ENCODE peak calls at places on chromosome 13, in eight cellular contexts. E is pancreas, F is cardiac fibroblast, B is tibial nerve, U is OCI-LY7, T is thoracic aorta, D is kidney, W is fibroblast of lung. A is an unnamed sample.

GRCh38 chr13:105135852-105136251 is 1399.6 kb downstream of the EFNB2 start:
- DNase-seq in T (no peak), U (no peak), F (no peak), W (no peak), D (no peak), B (no peak), E (no peak), A (no peak)

GRCh38 chr13:77150651-77151050 is 123.7 kb upstream of the FBXL3 start:
- DNase-seq in T (no peak), W (peak), F (no peak), B (no peak), D (no peak), E (no peak), U (no peak), A (no peak)

GRCh38 chr13:31786011-31786410 is 46.7 kb downstream of the RXFP2 start:
- DNase-seq in E (no peak), U (no peak), D (no peak), F (no peak), B (peak), W (no peak), T (no peak), A (no peak)

GRCh38 chr13:77300176-77301141 is 26.4 kb downstream of the MYCBP2 start:
- DNase-seq in E (no peak), B (no peak), F (peak), D (no peak), W (peak), U (peak), T (no peak), A (no peak)

GRCh38 chr13:73618275-73618865 is 515.8 kb downstream of the KLF12 start:
- DNase-seq in U (no peak), E (no peak), D (no peak), F (no peak), W (no peak), B (no peak), T (no peak), A (no peak)

GRCh38 chr13:39379667-39380655 is 223.0 kb downstream of the LHFPL6 start:
- DNase-seq in U (no peak), B (no peak), F (peak), T (no peak), D (no peak), W (no peak), E (no peak), A (no peak)

GRCh38 chr13:37886879-37887278 is 17.3 kb upstream of the TRPC4 start:
- DNase-seq in T (no peak), B (no peak), W (peak), E (no peak), U (no peak), D (no peak), F (no peak), A (no peak)

GRCh38 chr13:52991344-52992020 is 37.1 kb upstream of the OLFM4 start:
- DNase-seq in W (no peak), T (no peak), E (no peak), B (no peak), U (no peak), D (no peak), F (no peak), A (no peak)

GRCh38 chr13:98411013-98411412 is 165.9 kb downstream of the STK24 start:
- DNase-seq in E (no peak), W (no peak), U (no peak), T (no peak), D (no peak), F (no peak), B (no peak), A (no peak)
- H3K4me3 ChIP-seq in E (no peak), W (no peak), U (no peak), T (no peak), D (no peak), F (no peak), B (no peak), A (no peak)

GRCh38 chr13:44989071-44989889 is at the start of the genes GPALPP1 and NUFIP1:
- DNase-seq in B (peak), F (peak), E (peak), D (peak), W (peak), U (peak), T (peak), A (peak)
- TF ChIP-seq CTCF in B (no peak), F (no peak), E (no peak), D (no peak), W (no peak), U (no peak), T (no peak), A (peak)

DNA sequence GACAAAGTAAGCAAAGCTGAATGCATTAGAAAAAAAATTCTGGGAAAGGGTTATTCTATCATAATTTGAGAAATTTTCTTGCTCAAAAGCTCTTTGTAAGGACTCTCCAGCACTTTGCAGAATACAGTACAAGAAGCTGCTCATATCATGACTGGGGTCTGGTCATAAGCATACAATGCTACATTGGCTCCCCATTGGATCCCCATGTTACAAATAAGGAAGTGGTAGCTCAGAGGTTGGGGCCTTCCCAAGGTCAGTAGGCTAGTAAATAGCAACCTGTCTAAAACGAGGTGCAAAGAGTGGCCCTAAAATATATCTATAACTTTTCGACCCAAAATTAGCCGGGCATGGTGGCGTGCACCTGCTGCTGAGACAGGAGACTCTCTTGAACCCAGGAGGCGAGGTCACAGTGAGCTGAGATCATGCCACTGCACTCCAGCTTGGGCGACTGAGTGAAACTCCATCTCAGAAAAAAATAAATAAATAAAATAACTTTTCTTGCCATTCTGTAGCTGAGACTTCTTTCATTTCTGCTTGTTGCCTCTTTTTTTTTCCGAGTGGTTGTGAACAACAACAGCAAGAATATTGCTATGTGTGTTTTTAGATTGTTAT is 10.1 kb downstream of the CDX2 start:
- DNase-seq in U (no peak), E (no peak), W (no peak), D (no peak), F (no peak), T (no peak), B (no peak), A (no peak)
- H3K4me3 ChIP-seq in U (no peak), E (no peak), W (no peak), D (no peak), F (no peak), T (no peak), B (no peak), A (no peak)

GRCh38 chr13:79405831-79406596 is at the start of gene RBM26:
- DNase-seq in T (peak), F (peak), E (peak), U (peak), W (peak), D (peak), B (peak), A (peak)
- TF ChIP-seq CTCF in T (no peak), F (no peak), E (no peak), U (peak), W (peak), D (no peak), B (no peak), A (no peak)

DNA sequence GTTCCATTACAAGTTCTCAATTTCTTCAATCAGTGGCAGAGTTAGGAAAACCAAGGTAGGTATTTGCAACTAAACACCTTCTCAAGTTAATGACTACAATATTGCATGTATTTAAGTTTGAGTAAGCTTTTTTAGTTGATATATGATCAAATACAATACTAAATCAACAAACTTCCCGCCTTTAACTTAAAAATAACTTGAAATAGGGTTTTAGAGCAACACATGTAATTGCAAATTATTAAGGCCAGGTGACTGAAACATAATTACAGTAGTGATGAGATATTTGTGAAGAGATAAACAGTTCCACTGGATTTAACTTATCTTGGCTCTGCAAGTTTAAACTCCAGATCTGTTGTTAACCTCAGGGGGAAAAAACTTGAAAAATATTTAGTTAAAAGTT is 3.8 kb downstream of the DACH1 start:
- DNase-seq in D (no peak), F (no peak), T (no peak), U (no peak), E (no peak), W (no peak), B (no peak), A (no peak)
- H3K4me3 ChIP-seq in D (peak), F (no peak), T (no peak), U (no peak), E (no peak), W (no peak), B (no peak), A (no peak)

GRCh38 chr13:50376895-50377575 is 361.8 kb downstream of the KCNRG start:
- DNase-seq in E (no peak), F (no peak), B (no peak), D (no peak), W (no peak), U (no peak), T (no peak), A (no peak)
- TF ChIP-seq CTCF in E (no peak), F (no peak), B (no peak), D (peak), W (no peak), U (peak), T (no peak), A (no peak)